ENCODE peak calls at places on chromosomes 2 and 18, in four cellular contexts. E, R, U and A are unnamed samples.

GRCh38 chr2:210955591-210955990 is 399.2 kb downstream of the CPS1 start:
- DNase-seq in E (no peak), R (no peak), U (no peak), A (no peak)

GRCh38 chr2:109380502-109381326 is 233.1 kb downstream of the SEPTIN10 start:
- DNase-seq in E (no peak), R (no peak), U (no peak), A (no peak)

GRCh38 chr2:42196403-42197267 is 27.5 kb downstream of the EML4 start:
- DNase-seq in E (peak), R (no peak), U (no peak), A (peak)

GRCh38 chr2:187917535-187917934 is 363.3 kb upstream of the TFPI start:
- DNase-seq in E (no peak), R (no peak), U (no peak), A (no peak)

GRCh38 chr18:9712130-9712577 is 4.1 kb downstream of the RAB31 start:
- DNase-seq in E (no peak), R (no peak), U (no peak), A (no peak)

GRCh38 chr2:196431957-196432356 is 207.6 kb upstream of the CCDC150 start:
- DNase-seq in E (no peak), R (no peak), U (peak), A (peak)

GRCh38 chr2:201698588-201699226 is at the start of gene MPP4:
- DNase-seq in E (no peak), R (no peak), U (no peak), A (no peak)

GRCh38 chr2:215793747-215794595 is 219.4 kb downstream of the MREG start:
- DNase-seq in E (no peak), R (no peak), U (no peak), A (no peak)

GRCh38 chr2:9288233-9288632 is 81.6 kb downstream of the ASAP2 start:
- DNase-seq in E (no peak), R (no peak), U (no peak), A (no peak)

GRCh38 chr2:206851511-206851910 is 86.1 kb downstream of the FASTKD2 start:
- DNase-seq in E (no peak), R (no peak), U (no peak), A (no peak)

GRCh38 chr2:186205243-186205642 is 280.8 kb upstream of the ZC3H15 start:
- DNase-seq in E (no peak), R (no peak), U (no peak), A (no peak)

GRCh38 chr2:80151651-80152050 is 152.9 kb downstream of the LRRTM1 start:
- DNase-seq in E (no peak), R (no peak), U (no peak), A (no peak)

GRCh38 chr2:7886665-7887064 is 795.2 kb upstream of the ID2 start:
- DNase-seq in E (no peak), R (no peak), U (no peak), A (no peak)

GRCh38 chr2:232488097-232488711 is 570 bp upstream of the ECEL1 start:
- DNase-seq in E (peak), R (no peak), U (no peak), A (no peak)

GRCh38 chr2:216757532-216757931 is 62.2 kb upstream of the IGFBP5 start:
- DNase-seq in E (no peak), R (no peak), U (no peak), A (no peak)

GRCh38 chr2:219002395-219003266 is 9.4 kb upstream of the CRYBA2 start:
- DNase-seq in E (peak), R (peak), U (peak), A (peak)

GRCh38 chr2:1716441-1716840 is 27.9 kb downstream of the PXDN start:
- DNase-seq in E (no peak), R (no peak), U (no peak), A (no peak)

GRCh38 chr18:22977847-22978701 is 44.9 kb downstream of the RBBP8 start:
- DNase-seq in E (peak), R (no peak), U (no peak), A (no peak)

GRCh38 chr2:215507126-215507525 is 71.3 kb upstream of the FN1 start:
- DNase-seq in E (no peak), R (no peak), U (no peak), A (no peak)

GRCh38 chr2:2646312-2647051 is 315.4 kb upstream of the MYT1L start:
- DNase-seq in E (no peak), R (no peak), U (no peak), A (no peak)

GRCh38 chr2:232588680-232589585 is 38.4 kb downstream of the EIF4E2 start:
- DNase-seq in E (no peak), R (no peak), U (no peak), A (no peak)

GRCh38 chr2:974454-974853 is 23.8 kb downstream of the SNTG2 start:
- DNase-seq in E (no peak), R (no peak), U (no peak), A (no peak)

GRCh38 chr18:808502-808901 is 3.5 kb downstream of the YES1 start:
- DNase-seq in E (no peak), R (no peak), U (no peak), A (no peak)

GRCh38 chr2:217964658-217965161 is 38.1 kb downstream of the TNS1 start:
- DNase-seq in E (no peak), R (no peak), U (no peak), A (peak)

GRCh38 chr2:177165103-177165583 is 47.5 kb upstream of the HNRNPA3 start:
- DNase-seq in E (peak), R (peak), U (no peak), A (no peak)

GRCh38 chr18:32771169-32771751 is 1.6 kb downstream of the KLHL14 start:
- DNase-seq in E (peak), R (peak), U (no peak), A (peak)

GRCh38 chr2:15588329-15588919 is 3.2 kb upstream of the DDX1 start:
- DNase-seq in E (peak), R (peak), U (peak), A (peak)

GRCh38 chr2:126406267-126406666 is 249.7 kb upstream of the GYPC start:
- DNase-seq in E (no peak), R (no peak), U (no peak), A (no peak)

GRCh38 chr2:209563453-209563852 is 139.6 kb downstream of the MAP2 start:
- DNase-seq in E (no peak), R (no peak), U (no peak), A (no peak)

GRCh38 chr18:64405161-64405560 is 256.3 kb upstream of the LINC00305 start:
- DNase-seq in E (no peak), R (no peak), U (no peak), A (no peak)